ENCODE peak calls at places on chromosome 16, in nine cellular contexts. N, T, F, U, A, H, B, I and R are unnamed samples.

GRCh38 chr16:89409161-89409711 is 81.1 kb downstream of the ANKRD11 start:
- DNase-seq in N (no peak), T (no peak), F (no peak), U (no peak), A (peak), H (peak), B (no peak), I (peak), R (no peak)

GRCh38 chr16:2015117-2015946 is 4.3 kb upstream of the NPW start:
- DNase-seq in N (peak), T (no peak), F (no peak), U (no peak), A (no peak), H (no peak), B (no peak), I (no peak), R (no peak)

GRCh38 chr16:69848635-69849545 is 86.8 kb downstream of the WWP2 start:
- DNase-seq in N (no peak), T (peak), F (no peak), U (peak), A (no peak), H (peak), B (peak), I (peak), R (peak)

GRCh38 chr16:23826528-23827244 is 9.1 kb upstream of the PRKCB start:
- DNase-seq in N (peak), T (no peak), F (no peak), U (no peak), A (no peak), H (no peak), B (no peak), I (no peak), R (no peak)

GRCh38 chr16:15676506-15676905 is 26.5 kb downstream of the NDE1 start:
- DNase-seq in N (no peak), T (no peak), F (no peak), U (no peak), A (no peak), H (no peak), B (no peak), I (no peak), R (no peak)

GRCh38 chr16:68732068-68732680 is 4.9 kb upstream of the CDH1 start:
- DNase-seq in N (peak), T (no peak), F (peak), U (no peak), A (no peak), H (no peak), B (no peak), I (peak), R (peak)

GRCh38 chr16:30122621-30123160 is 329 bp downstream of the MAPK3 start:
- DNase-seq in N (no peak), T (no peak), F (no peak), U (no peak), A (no peak), H (no peak), B (no peak), I (no peak), R (no peak)

GRCh38 chr16:57526498-57526897 is 9.9 kb downstream of the CCDC102A start:
- DNase-seq in N (no peak), T (no peak), F (no peak), U (no peak), A (no peak), H (no peak), B (no peak), I (no peak), R (no peak)

GRCh38 chr16:8505327-8505991 is 84.9 kb downstream of the TMEM114 start:
- DNase-seq in N (no peak), T (no peak), F (no peak), U (no peak), A (no peak), H (no peak), B (no peak), I (no peak), R (no peak)

GRCh38 chr16:75228143-75228976 is 9.6 kb downstream of the CTRB1 start:
- DNase-seq in N (no peak), T (no peak), F (no peak), U (no peak), A (no peak), H (no peak), B (no peak), I (no peak), R (no peak)

GRCh38 chr16:77745972-77746371 is 23.7 kb downstream of the NUDT7 start:
- DNase-seq in N (no peak), T (no peak), F (no peak), U (no peak), A (no peak), H (no peak), B (no peak), I (no peak), R (no peak)

GRCh38 chr16:50497592-50497991 is 50.6 kb upstream of the NKD1 start:
- DNase-seq in N (no peak), T (peak), F (no peak), U (no peak), A (no peak), H (peak), B (no peak), I (peak), R (peak)

GRCh38 chr16:47311738-47312505 is 148.9 kb downstream of the ITFG1 start:
- DNase-seq in N (peak), T (no peak), F (no peak), U (no peak), A (no peak), H (peak), B (no peak), I (no peak), R (peak)

GRCh38 chr16:12147681-12148479 is 171.3 kb downstream of the SNX29 start:
- DNase-seq in N (no peak), T (no peak), F (no peak), U (peak), A (no peak), H (no peak), B (no peak), I (no peak), R (peak)

GRCh38 chr16:81266680-81267095 is 28.2 kb downstream of the BCO1 start:
- DNase-seq in N (no peak), T (no peak), F (no peak), U (no peak), A (no peak), H (no peak), B (no peak), I (no peak), R (peak)

GRCh38 chr16:51638338-51639135 is 487.5 kb upstream of the SALL1 start:
- DNase-seq in N (no peak), T (no peak), F (no peak), U (no peak), A (no peak), H (peak), B (no peak), I (no peak), R (peak)

GRCh38 chr16:30534368-30535105 is at the start of gene ZNF747:
- DNase-seq in N (peak), T (peak), F (peak), U (peak), A (peak), H (peak), B (peak), I (peak), R (peak)